ENCODE peak calls at places on chromosomes 6 and 20, in four cellular contexts. L, U, G and V are unnamed samples.

GRCh38 chr20:13262701-13263335 is 41.7 kb downstream of the ISM1 start:
- DNase-seq in G (no peak), U (no peak), L (no peak), V (peak; percentile 48)

GRCh38 chr6:20853828-20854227 is 319.6 kb downstream of the CDKAL1 start:
- DNase-seq in G (no peak), U (no peak), L (no peak), V (no peak)

GRCh38 chr6:99613398-99613704 is 6.7 kb downstream of the PRDM13 start:
- DNase-seq in U (no peak), L (peak; percentile 26), G (peak; percentile 64), V (peak; percentile 27)

GRCh38 chr20:51354769-51355319 is 187.7 kb downstream of the NFATC2 start:
- DNase-seq in G (peak; percentile 11), U (peak; percentile 73), L (peak; percentile 29), V (peak; percentile 93)

GRCh38 chr6:158027590-158028285 is 46.1 kb downstream of the SYNJ2 start:
- DNase-seq in L (no peak), G (no peak), U (no peak), V (no peak)

GRCh38 chr20:57089701-57090144 is 176.7 kb downstream of the BMP7 start:
- DNase-seq in L (peak; percentile 76), U (peak; percentile 28), G (peak; percentile 42), V (peak; percentile 47)

GRCh38 chr6:355809-356208 is 35.7 kb upstream of the IRF4 start:
- DNase-seq in G (no peak), L (no peak), U (no peak), V (no peak)

GRCh38 chr6:46199387-46199786 is 28.6 kb upstream of the ENPP5 start:
- DNase-seq in G (no peak), U (no peak), L (no peak), V (no peak)

GRCh38 chr20:49696594-49696993 is 17.1 kb downstream of the B4GALT5 start:
- DNase-seq in U (no peak), L (peak; percentile 27), G (no peak), V (peak; percentile 48)